ENCODE peak calls at places on chromosomes 7 and 10, in nine cellular contexts. One of them, this sample, is unnamed.
A peak's percentile ranks its signal among the peaks of the same experiment; 100 is the strongest.

GRCh38 chr10:74276416-74276815 is 125.4 kb downstream of the ADK start:
- DNase-seq in foreskin fibroblast: no peak
- DNase-seq in Panc1: no peak
- DNase-seq in HFF-Myc: no peak
- DNase-seq in kidney epithelial cell: no peak
- DNase-seq in OCI-LY7: no peak
- DNase-seq in AG10803: no peak
- DNase-seq in transverse colon: no peak
- DNase-seq in osteoblast: no peak
- DNase-seq in this sample: no peak

GRCh38 chr7:147708871-147709270 is 881.7 kb upstream of the C7orf33 start:
- DNase-seq in foreskin fibroblast: no peak
- DNase-seq in Panc1: no peak
- DNase-seq in HFF-Myc: no peak
- DNase-seq in kidney epithelial cell: no peak
- DNase-seq in OCI-LY7: no peak
- DNase-seq in AG10803: no peak
- DNase-seq in transverse colon: no peak
- DNase-seq in osteoblast: no peak
- DNase-seq in this sample: no peak

GRCh38 chr7:3942778-3943177 is 641.7 kb downstream of the SDK1 start:
- DNase-seq in foreskin fibroblast: peak; percentile 62
- DNase-seq in Panc1: no peak
- DNase-seq in HFF-Myc: no peak
- DNase-seq in kidney epithelial cell: no peak
- DNase-seq in OCI-LY7: no peak
- DNase-seq in AG10803: no peak
- DNase-seq in transverse colon: no peak
- DNase-seq in osteoblast: no peak
- DNase-seq in this sample: no peak

GRCh38 chr10:6014241-6014761 is 37.0 kb upstream of the IL15RA start:
- DNase-seq in foreskin fibroblast: peak; percentile 66
- DNase-seq in Panc1: peak; percentile 13
- DNase-seq in HFF-Myc: peak; percentile 27
- DNase-seq in kidney epithelial cell: no peak
- DNase-seq in OCI-LY7: peak; percentile 86
- DNase-seq in AG10803: peak; percentile 39
- DNase-seq in transverse colon: peak; percentile 68
- DNase-seq in osteoblast: no peak
- DNase-seq in this sample: no peak

GRCh38 chr7:98556288-98556687 is 60.8 kb upstream of the NPTX2 start:
- DNase-seq in foreskin fibroblast: peak; percentile 28
- DNase-seq in Panc1: no peak
- DNase-seq in HFF-Myc: no peak
- DNase-seq in kidney epithelial cell: no peak
- DNase-seq in OCI-LY7: no peak
- DNase-seq in AG10803: no peak
- DNase-seq in transverse colon: no peak
- DNase-seq in osteoblast: no peak
- DNase-seq in this sample: no peak

GRCh38 chr10:71684356-71685173 is 35.0 kb downstream of the C10orf105 start:
- DNase-seq in foreskin fibroblast: no peak
- DNase-seq in Panc1: no peak
- DNase-seq in HFF-Myc: no peak
- DNase-seq in kidney epithelial cell: no peak
- DNase-seq in OCI-LY7: peak; percentile 76
- DNase-seq in AG10803: no peak
- DNase-seq in transverse colon: peak; percentile 34
- DNase-seq in osteoblast: no peak
- DNase-seq in this sample: no peak

GRCh38 chr7:8261711-8262695 is at the start of gene ICA1:
- DNase-seq in foreskin fibroblast: peak; percentile 53
- DNase-seq in Panc1: no peak
- DNase-seq in HFF-Myc: no peak
- DNase-seq in kidney epithelial cell: no peak
- DNase-seq in OCI-LY7: no peak
- DNase-seq in AG10803: peak; percentile 0
- DNase-seq in transverse colon: peak; percentile 80
- DNase-seq in osteoblast: peak; percentile 83
- DNase-seq in this sample: no peak

GRCh38 chr10:36779238-36779846 is 346.1 kb upstream of the ANKRD30A start:
- DNase-seq in foreskin fibroblast: peak; percentile 52
- DNase-seq in Panc1: peak; percentile 25
- DNase-seq in HFF-Myc: peak; percentile 10
- DNase-seq in kidney epithelial cell: peak; percentile 9
- DNase-seq in OCI-LY7: no peak
- DNase-seq in AG10803: peak; percentile 81
- DNase-seq in transverse colon: peak; percentile 11
- DNase-seq in osteoblast: peak; percentile 85
- DNase-seq in this sample: peak; percentile 41

DNA sequence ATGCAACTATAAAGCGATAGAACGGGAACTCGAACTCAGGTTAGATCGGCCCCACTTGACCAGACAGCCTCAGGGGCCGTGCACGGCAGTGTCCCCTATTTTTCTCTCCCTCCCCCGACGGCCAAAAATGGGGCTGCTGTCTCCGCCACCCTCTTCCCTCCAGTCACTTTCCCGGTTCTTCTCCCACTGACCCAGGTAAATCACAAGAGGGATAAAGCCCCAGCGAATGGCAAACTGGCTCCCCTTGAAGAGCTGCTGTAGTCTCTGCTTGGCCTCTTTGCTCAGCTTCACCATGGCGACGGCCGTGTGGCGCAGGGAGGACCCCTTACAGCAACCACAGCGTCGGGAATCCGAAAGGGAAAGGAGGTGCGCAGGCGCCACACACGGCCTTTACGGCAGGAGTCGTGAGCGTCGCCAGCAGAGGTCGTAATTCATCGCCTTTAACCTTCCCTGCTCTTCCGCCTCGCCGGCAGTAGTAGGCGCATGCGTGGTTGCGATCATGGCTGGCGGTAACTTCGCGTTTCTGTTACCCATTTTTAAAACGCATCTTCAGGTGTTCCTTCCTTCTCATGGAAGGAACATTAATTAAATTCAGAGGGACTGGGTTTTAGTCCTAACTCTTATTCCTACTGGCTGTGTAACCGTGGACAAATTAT is at the start of gene TOMM7:
- DNase-seq in foreskin fibroblast: peak; percentile 99
- DNase-seq in Panc1: peak; percentile 98
- DNase-seq in HFF-Myc: peak; percentile 91
- DNase-seq in kidney epithelial cell: peak; percentile 88
- DNase-seq in OCI-LY7: peak; percentile 98
- DNase-seq in AG10803: peak; percentile 98
- DNase-seq in transverse colon: peak; percentile 92
- DNase-seq in osteoblast: peak; percentile 94
- DNase-seq in this sample: peak; percentile 76
- TF ChIP-seq CTCF in foreskin fibroblast: no peak
- TF ChIP-seq CTCF in Panc1: peak; percentile 46
- TF ChIP-seq CTCF in HFF-Myc: peak; percentile 12
- TF ChIP-seq CTCF in kidney epithelial cell: no peak
- TF ChIP-seq CTCF in OCI-LY7: peak; percentile 51
- TF ChIP-seq CTCF in AG10803: peak; percentile 17
- TF ChIP-seq CTCF in transverse colon: peak; percentile 37
- TF ChIP-seq CTCF in osteoblast: peak; percentile 12
- TF ChIP-seq CTCF in this sample: peak; percentile 19

GRCh38 chr7:12194426-12194825 is 16.7 kb upstream of the TMEM106B start:
- DNase-seq in foreskin fibroblast: no peak
- DNase-seq in Panc1: no peak
- DNase-seq in HFF-Myc: no peak
- DNase-seq in kidney epithelial cell: no peak
- DNase-seq in OCI-LY7: no peak
- DNase-seq in AG10803: no peak
- DNase-seq in transverse colon: no peak
- DNase-seq in osteoblast: no peak
- DNase-seq in this sample: no peak

GRCh38 chr7:12196386-12196785 is 14.7 kb upstream of the TMEM106B start:
- DNase-seq in foreskin fibroblast: no peak
- DNase-seq in Panc1: no peak
- DNase-seq in HFF-Myc: no peak
- DNase-seq in kidney epithelial cell: no peak
- DNase-seq in OCI-LY7: no peak
- DNase-seq in AG10803: no peak
- DNase-seq in transverse colon: no peak
- DNase-seq in osteoblast: no peak
- DNase-seq in this sample: no peak

GRCh38 chr7:12199363-12199762 is 11.7 kb upstream of the TMEM106B start:
- DNase-seq in foreskin fibroblast: peak; percentile 18
- DNase-seq in Panc1: no peak
- DNase-seq in HFF-Myc: no peak
- DNase-seq in kidney epithelial cell: peak; percentile 23
- DNase-seq in OCI-LY7: no peak
- DNase-seq in AG10803: no peak
- DNase-seq in transverse colon: no peak
- DNase-seq in osteoblast: no peak
- DNase-seq in this sample: no peak
- H3K4me3 ChIP-seq in foreskin fibroblast: no peak overlapping the region
- H3K4me3 ChIP-seq in Panc1: no peak overlapping the region
- H3K4me3 ChIP-seq in HFF-Myc: no peak overlapping the region
- H3K4me3 ChIP-seq in kidney epithelial cell: no peak overlapping the region
- H3K4me3 ChIP-seq in OCI-LY7: no peak overlapping the region
- H3K4me3 ChIP-seq in AG10803: no peak overlapping the region
- H3K4me3 ChIP-seq in transverse colon: no peak overlapping the region
- H3K4me3 ChIP-seq in osteoblast: no peak overlapping the region
- H3K4me3 ChIP-seq in this sample: no peak overlapping the region

GRCh38 chr10:116110736-116111135 is 162.3 kb downstream of the GFRA1 start:
- DNase-seq in foreskin fibroblast: no peak
- DNase-seq in Panc1: no peak
- DNase-seq in HFF-Myc: no peak
- DNase-seq in kidney epithelial cell: no peak
- DNase-seq in OCI-LY7: no peak
- DNase-seq in AG10803: no peak
- DNase-seq in transverse colon: no peak
- DNase-seq in osteoblast: peak; percentile 18
- DNase-seq in this sample: no peak

GRCh38 chr10:116111483-116112095 is 161.4 kb downstream of the GFRA1 start:
- DNase-seq in foreskin fibroblast: no peak
- DNase-seq in Panc1: no peak
- DNase-seq in HFF-Myc: no peak
- DNase-seq in kidney epithelial cell: no peak
- DNase-seq in OCI-LY7: no peak
- DNase-seq in AG10803: no peak
- DNase-seq in transverse colon: no peak
- DNase-seq in osteoblast: no peak
- DNase-seq in this sample: no peak

GRCh38 chr10:116113721-116114501 is 159.1 kb downstream of the GFRA1 start:
- DNase-seq in foreskin fibroblast: peak; percentile 32
- DNase-seq in Panc1: no peak
- DNase-seq in HFF-Myc: no peak
- DNase-seq in kidney epithelial cell: peak; percentile 58
- DNase-seq in OCI-LY7: no peak
- DNase-seq in AG10803: peak; percentile 66
- DNase-seq in transverse colon: no peak
- DNase-seq in osteoblast: peak; percentile 97
- DNase-seq in this sample: peak; percentile 40

GRCh38 chr10:116109881-116110280 is 163.1 kb downstream of the GFRA1 start:
- DNase-seq in foreskin fibroblast: no peak
- DNase-seq in Panc1: no peak
- DNase-seq in HFF-Myc: no peak
- DNase-seq in kidney epithelial cell: no peak
- DNase-seq in OCI-LY7: no peak
- DNase-seq in AG10803: no peak
- DNase-seq in transverse colon: no peak
- DNase-seq in osteoblast: no peak
- DNase-seq in this sample: no peak

DNA sequence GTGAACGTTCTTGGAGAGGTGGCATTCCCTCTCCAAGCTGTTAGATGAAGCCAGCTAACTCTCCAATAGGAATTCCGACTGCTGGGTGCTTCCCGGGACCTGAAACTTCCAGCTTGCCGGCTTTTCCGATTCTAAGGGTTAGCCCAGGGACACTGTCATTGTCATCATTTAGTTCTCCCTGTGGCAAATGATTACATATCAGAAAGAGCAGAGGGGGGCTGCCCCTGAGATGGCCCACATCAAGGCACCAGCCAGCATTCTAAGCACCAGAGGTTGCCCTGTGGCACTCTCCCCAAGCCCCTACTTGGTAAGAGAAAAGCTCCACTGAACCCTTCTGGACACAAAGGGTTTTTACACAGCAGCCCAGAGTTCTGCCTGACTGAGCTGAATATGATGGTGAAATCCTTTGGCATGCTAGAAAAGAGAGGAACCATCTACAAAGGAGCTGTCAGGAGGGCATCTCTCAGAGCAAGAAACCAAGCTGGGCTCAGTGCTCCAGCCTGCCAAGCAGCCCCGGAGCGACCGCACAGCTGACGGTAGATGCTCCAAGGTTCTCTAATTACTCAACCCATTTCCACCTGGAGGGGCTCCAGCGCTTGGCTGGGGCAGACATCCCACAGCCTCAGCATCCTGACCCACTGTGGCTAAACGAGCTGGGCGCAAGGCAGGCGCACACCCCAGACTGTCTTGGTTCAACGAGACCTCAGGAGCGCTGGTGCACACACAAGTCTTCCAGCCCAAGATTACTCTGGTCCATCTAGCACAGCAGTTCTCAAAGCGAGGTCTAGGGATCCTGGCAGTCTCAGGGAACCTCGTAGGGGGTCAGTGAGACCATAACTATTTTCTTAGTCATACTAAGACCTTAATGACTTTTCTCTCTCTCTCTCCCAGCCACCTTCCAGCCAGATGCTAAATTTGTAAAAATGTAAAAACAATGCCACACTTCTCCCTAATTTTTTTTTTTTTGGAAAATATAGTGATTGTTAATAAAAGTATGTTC is 160.5 kb downstream of the GFRA1 start:
- DNase-seq in foreskin fibroblast: no peak
- DNase-seq in Panc1: no peak
- DNase-seq in HFF-Myc: no peak
- DNase-seq in kidney epithelial cell: no peak
- DNase-seq in OCI-LY7: no peak
- DNase-seq in AG10803: no peak
- DNase-seq in transverse colon: no peak
- DNase-seq in osteoblast: peak; percentile 73
- DNase-seq in this sample: no peak
- TF ChIP-seq CTCF in foreskin fibroblast: no peak
- TF ChIP-seq CTCF in Panc1: no peak
- TF ChIP-seq CTCF in HFF-Myc: no peak
- TF ChIP-seq CTCF in kidney epithelial cell: no peak
- TF ChIP-seq CTCF in OCI-LY7: no peak
- TF ChIP-seq CTCF in AG10803: no peak
- TF ChIP-seq CTCF in transverse colon: no peak
- TF ChIP-seq CTCF in osteoblast: no peak
- TF ChIP-seq CTCF in this sample: no peak

DNA sequence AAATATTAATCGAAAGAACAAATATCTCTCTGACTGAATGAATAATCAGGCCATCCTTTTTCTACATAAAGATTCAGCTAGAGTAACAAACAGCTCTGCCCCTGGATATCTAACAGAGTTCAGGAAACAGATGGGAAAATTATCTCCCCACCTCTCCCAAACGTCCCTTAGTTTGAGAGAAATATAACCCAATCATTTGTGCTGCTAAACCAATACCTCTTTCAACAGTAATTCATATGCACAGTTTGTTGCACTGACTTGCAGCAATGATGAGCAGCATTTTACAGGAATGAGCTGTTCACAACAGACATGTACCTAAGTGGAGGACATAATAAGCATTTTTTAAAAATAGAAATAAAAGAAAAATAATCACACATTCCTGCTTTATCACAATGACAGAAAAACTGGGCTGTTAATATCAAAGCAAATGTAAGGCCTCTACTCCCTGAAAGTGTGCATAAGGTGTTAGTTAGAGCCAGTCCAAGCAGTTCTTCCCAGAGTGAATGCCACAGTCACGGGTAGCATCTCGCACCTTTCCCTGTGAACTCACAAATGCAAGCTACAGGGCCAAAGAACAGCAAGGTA is 2.3 kb downstream of the CREB3L2 start:
- DNase-seq in foreskin fibroblast: peak; percentile 48
- DNase-seq in Panc1: no peak
- DNase-seq in HFF-Myc: no peak
- DNase-seq in kidney epithelial cell: no peak
- DNase-seq in OCI-LY7: no peak
- DNase-seq in AG10803: peak; percentile 48
- DNase-seq in transverse colon: no peak
- DNase-seq in osteoblast: no peak
- DNase-seq in this sample: no peak
- H3K4me3 ChIP-seq in foreskin fibroblast: peak overlapping the region; percentile 84
- H3K4me3 ChIP-seq in Panc1: peak overlapping the region; percentile 83
- H3K4me3 ChIP-seq in HFF-Myc: peak overlapping the region; percentile 98
- H3K4me3 ChIP-seq in kidney epithelial cell: no peak overlapping the region
- H3K4me3 ChIP-seq in OCI-LY7: peak overlapping the region; percentile 80
- H3K4me3 ChIP-seq in AG10803: peak overlapping the region; percentile 97
- H3K4me3 ChIP-seq in transverse colon: peak overlapping the region; percentile 85
- H3K4me3 ChIP-seq in osteoblast: peak overlapping the region; percentile 97
- H3K4me3 ChIP-seq in this sample: peak overlapping the region; percentile 97